ENCODE peak calls at places on chromosomes 6 and 20, in eight cellular contexts. One of them, this sample, is unnamed.

GRCh38 chr6:5205035-5205469 is 55.7 kb downstream of the LYRM4 start:
- DNase-seq in amniotic stem cell: no peak
- DNase-seq in Peyer's patch: no peak
- DNase-seq in stimulated activated CD4-positive, alpha-beta T cell treated with anti-CD3 and anti-CD28 coated beads, Interleukin-4, amount 100 ng/mL, for 48 hours: no peak
- DNase-seq in psoas muscle: peak
- DNase-seq in activated T-cell treated with anti-CD3 and anti-CD28 coated beads for 48 hours: no peak
- DNase-seq in K562: no peak
- DNase-seq in EH: peak
- DNase-seq in this sample: no peak

GRCh38 chr6:158654498-158654897 is 4.6 kb downstream of the SYTL3 start:
- DNase-seq in K562: no peak
- DNase-seq in psoas muscle: peak
- DNase-seq in EH: peak
- DNase-seq in stimulated activated CD4-positive, alpha-beta T cell treated with anti-CD3 and anti-CD28 coated beads, Interleukin-4, amount 100 ng/mL, for 48 hours: no peak
- DNase-seq in Peyer's patch: peak
- DNase-seq in amniotic stem cell: peak
- DNase-seq in activated T-cell treated with anti-CD3 and anti-CD28 coated beads for 48 hours: no peak
- DNase-seq in this sample: no peak

GRCh38 chr20:47224857-47225256 is 131.6 kb downstream of the ZMYND8 start:
- DNase-seq in EH: no peak
- DNase-seq in Peyer's patch: no peak
- DNase-seq in psoas muscle: no peak
- DNase-seq in K562: no peak
- DNase-seq in activated T-cell treated with anti-CD3 and anti-CD28 coated beads for 48 hours: no peak
- DNase-seq in amniotic stem cell: no peak
- DNase-seq in stimulated activated CD4-positive, alpha-beta T cell treated with anti-CD3 and anti-CD28 coated beads, Interleukin-4, amount 100 ng/mL, for 48 hours: no peak
- DNase-seq in this sample: no peak

GRCh38 chr6:83600531-83600930 is 88.2 kb downstream of the PRSS35 start:
- DNase-seq in psoas muscle: no peak
- DNase-seq in EH: no peak
- DNase-seq in K562: no peak
- DNase-seq in amniotic stem cell: no peak
- DNase-seq in Peyer's patch: no peak
- DNase-seq in stimulated activated CD4-positive, alpha-beta T cell treated with anti-CD3 and anti-CD28 coated beads, Interleukin-4, amount 100 ng/mL, for 48 hours: no peak
- DNase-seq in activated T-cell treated with anti-CD3 and anti-CD28 coated beads for 48 hours: no peak
- DNase-seq in this sample: no peak

GRCh38 chr6:112701201-112701600 is 354.1 kb downstream of the RFPL4B start:
- DNase-seq in psoas muscle: peak
- DNase-seq in K562: no peak
- DNase-seq in amniotic stem cell: no peak
- DNase-seq in stimulated activated CD4-positive, alpha-beta T cell treated with anti-CD3 and anti-CD28 coated beads, Interleukin-4, amount 100 ng/mL, for 48 hours: no peak
- DNase-seq in activated T-cell treated with anti-CD3 and anti-CD28 coated beads for 48 hours: no peak
- DNase-seq in Peyer's patch: no peak
- DNase-seq in EH: peak
- DNase-seq in this sample: no peak

GRCh38 chr20:40986774-40987173 is 41.8 kb upstream of the TOP1 start:
- DNase-seq in Peyer's patch: no peak
- DNase-seq in activated T-cell treated with anti-CD3 and anti-CD28 coated beads for 48 hours: no peak
- DNase-seq in stimulated activated CD4-positive, alpha-beta T cell treated with anti-CD3 and anti-CD28 coated beads, Interleukin-4, amount 100 ng/mL, for 48 hours: no peak
- DNase-seq in amniotic stem cell: no peak
- DNase-seq in K562: no peak
- DNase-seq in EH: no peak
- DNase-seq in psoas muscle: no peak
- DNase-seq in this sample: no peak

GRCh38 chr6:165659945-165660862 is 2.8 kb downstream of the PDE10A start:
- DNase-seq in K562: no peak
- DNase-seq in psoas muscle: peak
- DNase-seq in stimulated activated CD4-positive, alpha-beta T cell treated with anti-CD3 and anti-CD28 coated beads, Interleukin-4, amount 100 ng/mL, for 48 hours: no peak
- DNase-seq in activated T-cell treated with anti-CD3 and anti-CD28 coated beads for 48 hours: no peak
- DNase-seq in EH: no peak
- DNase-seq in amniotic stem cell: no peak
- DNase-seq in Peyer's patch: no peak
- DNase-seq in this sample: no peak

GRCh38 chr6:21846541-21847451 is 253.2 kb downstream of the SOX4 start:
- DNase-seq in psoas muscle: no peak
- DNase-seq in activated T-cell treated with anti-CD3 and anti-CD28 coated beads for 48 hours: peak
- DNase-seq in Peyer's patch: no peak
- DNase-seq in stimulated activated CD4-positive, alpha-beta T cell treated with anti-CD3 and anti-CD28 coated beads, Interleukin-4, amount 100 ng/mL, for 48 hours: peak
- DNase-seq in K562: no peak
- DNase-seq in EH: no peak
- DNase-seq in amniotic stem cell: no peak
- DNase-seq in this sample: no peak

GRCh38 chr6:111107589-111107988 is 20.3 kb downstream of the SLC16A10 start:
- DNase-seq in stimulated activated CD4-positive, alpha-beta T cell treated with anti-CD3 and anti-CD28 coated beads, Interleukin-4, amount 100 ng/mL, for 48 hours: no peak
- DNase-seq in psoas muscle: no peak
- DNase-seq in activated T-cell treated with anti-CD3 and anti-CD28 coated beads for 48 hours: no peak
- DNase-seq in K562: no peak
- DNase-seq in Peyer's patch: no peak
- DNase-seq in EH: no peak
- DNase-seq in amniotic stem cell: no peak
- DNase-seq in this sample: no peak

GRCh38 chr20:45423700-45424099 is 7.8 kb downstream of the PIGT start:
- DNase-seq in Peyer's patch: no peak
- DNase-seq in psoas muscle: no peak
- DNase-seq in amniotic stem cell: no peak
- DNase-seq in K562: no peak
- DNase-seq in EH: no peak
- DNase-seq in stimulated activated CD4-positive, alpha-beta T cell treated with anti-CD3 and anti-CD28 coated beads, Interleukin-4, amount 100 ng/mL, for 48 hours: no peak
- DNase-seq in activated T-cell treated with anti-CD3 and anti-CD28 coated beads for 48 hours: no peak
- DNase-seq in this sample: no peak

GRCh38 chr20:1831606-1832005 is 63.6 kb upstream of the SIRPA start:
- DNase-seq in amniotic stem cell: no peak
- DNase-seq in K562: no peak
- DNase-seq in EH: no peak
- DNase-seq in Peyer's patch: no peak
- DNase-seq in activated T-cell treated with anti-CD3 and anti-CD28 coated beads for 48 hours: no peak
- DNase-seq in stimulated activated CD4-positive, alpha-beta T cell treated with anti-CD3 and anti-CD28 coated beads, Interleukin-4, amount 100 ng/mL, for 48 hours: no peak
- DNase-seq in psoas muscle: no peak
- DNase-seq in this sample: no peak

GRCh38 chr6:167093406-167093921 is 29.4 kb upstream of the CCR6 start:
- DNase-seq in K562: no peak
- DNase-seq in amniotic stem cell: no peak
- DNase-seq in activated T-cell treated with anti-CD3 and anti-CD28 coated beads for 48 hours: no peak
- DNase-seq in psoas muscle: no peak
- DNase-seq in EH: no peak
- DNase-seq in Peyer's patch: no peak
- DNase-seq in stimulated activated CD4-positive, alpha-beta T cell treated with anti-CD3 and anti-CD28 coated beads, Interleukin-4, amount 100 ng/mL, for 48 hours: no peak
- DNase-seq in this sample: no peak

GRCh38 chr20:50874758-50875665 is 56.2 kb downstream of the ADNP start:
- DNase-seq in Peyer's patch: no peak
- DNase-seq in amniotic stem cell: no peak
- DNase-seq in stimulated activated CD4-positive, alpha-beta T cell treated with anti-CD3 and anti-CD28 coated beads, Interleukin-4, amount 100 ng/mL, for 48 hours: no peak
- DNase-seq in psoas muscle: no peak
- DNase-seq in activated T-cell treated with anti-CD3 and anti-CD28 coated beads for 48 hours: no peak
- DNase-seq in EH: no peak
- DNase-seq in K562: no peak
- DNase-seq in this sample: no peak

GRCh38 chr6:2166717-2167116 is 78.7 kb downstream of the GMDS start:
- DNase-seq in stimulated activated CD4-positive, alpha-beta T cell treated with anti-CD3 and anti-CD28 coated beads, Interleukin-4, amount 100 ng/mL, for 48 hours: no peak
- DNase-seq in amniotic stem cell: no peak
- DNase-seq in activated T-cell treated with anti-CD3 and anti-CD28 coated beads for 48 hours: no peak
- DNase-seq in EH: peak
- DNase-seq in Peyer's patch: no peak
- DNase-seq in K562: no peak
- DNase-seq in psoas muscle: no peak
- DNase-seq in this sample: no peak

GRCh38 chr6:138517635-138518034 is 18.3 kb upstream of the NHSL1 start:
- DNase-seq in K562: peak
- DNase-seq in EH: peak
- DNase-seq in Peyer's patch: peak
- DNase-seq in stimulated activated CD4-positive, alpha-beta T cell treated with anti-CD3 and anti-CD28 coated beads, Interleukin-4, amount 100 ng/mL, for 48 hours: peak
- DNase-seq in psoas muscle: no peak
- DNase-seq in activated T-cell treated with anti-CD3 and anti-CD28 coated beads for 48 hours: peak
- DNase-seq in amniotic stem cell: no peak
- DNase-seq in this sample: no peak

GRCh38 chr6:16103708-16104107 is 25.2 kb upstream of the MYLIP start:
- DNase-seq in psoas muscle: peak
- DNase-seq in amniotic stem cell: no peak
- DNase-seq in EH: no peak
- DNase-seq in activated T-cell treated with anti-CD3 and anti-CD28 coated beads for 48 hours: no peak
- DNase-seq in Peyer's patch: no peak
- DNase-seq in stimulated activated CD4-positive, alpha-beta T cell treated with anti-CD3 and anti-CD28 coated beads, Interleukin-4, amount 100 ng/mL, for 48 hours: no peak
- DNase-seq in K562: no peak
- DNase-seq in this sample: no peak

GRCh38 chr20:32753731-32754130 is 8.5 kb upstream of the DNMT3B start:
- DNase-seq in psoas muscle: no peak
- DNase-seq in EH: peak
- DNase-seq in stimulated activated CD4-positive, alpha-beta T cell treated with anti-CD3 and anti-CD28 coated beads, Interleukin-4, amount 100 ng/mL, for 48 hours: no peak
- DNase-seq in Peyer's patch: no peak
- DNase-seq in K562: no peak
- DNase-seq in activated T-cell treated with anti-CD3 and anti-CD28 coated beads for 48 hours: no peak
- DNase-seq in amniotic stem cell: no peak
- DNase-seq in this sample: no peak

GRCh38 chr6:101545171-101545570 is 151.7 kb downstream of the GRIK2 start:
- DNase-seq in activated T-cell treated with anti-CD3 and anti-CD28 coated beads for 48 hours: no peak
- DNase-seq in psoas muscle: no peak
- DNase-seq in Peyer's patch: no peak
- DNase-seq in stimulated activated CD4-positive, alpha-beta T cell treated with anti-CD3 and anti-CD28 coated beads, Interleukin-4, amount 100 ng/mL, for 48 hours: no peak
- DNase-seq in amniotic stem cell: no peak
- DNase-seq in EH: peak
- DNase-seq in K562: no peak
- DNase-seq in this sample: no peak

GRCh38 chr20:44093249-44093582 is 93.8 kb downstream of the JPH2 start:
- DNase-seq in activated T-cell treated with anti-CD3 and anti-CD28 coated beads for 48 hours: no peak
- DNase-seq in psoas muscle: no peak
- DNase-seq in EH: no peak
- DNase-seq in amniotic stem cell: no peak
- DNase-seq in Peyer's patch: no peak
- DNase-seq in K562: no peak
- DNase-seq in stimulated activated CD4-positive, alpha-beta T cell treated with anti-CD3 and anti-CD28 coated beads, Interleukin-4, amount 100 ng/mL, for 48 hours: no peak
- DNase-seq in this sample: no peak

This sample was measured in GM18507.